ENCODE peak calls at places on chromosomes 6 and 20, in nine cellular contexts. W is astrocyte of the cerebellum, T is upper lobe of left lung, E is uterus, X is foreskin keratinocyte, H is AG04450, C is AG09319, U is heart right ventricle, O is GM13976. P is an unnamed sample.
A peak's percentile ranks its signal among the peaks of the same experiment; 100 is the strongest.

GRCh38 chr6:105359419-105360366 is 43.2 kb downstream of the PREP start:
- DNase-seq in W (peak; percentile 70), T (peak; percentile 45), E (no peak), O (peak; percentile 18), X (peak; percentile 84), U (no peak), C (peak; percentile 61), H (peak; percentile 81), P (no peak)

GRCh38 chr20:36407196-36407733 is 101.1 kb downstream of the DLGAP4 start:
- DNase-seq in U (no peak), W (no peak), O (no peak), C (no peak), H (no peak), X (peak; percentile 40), E (no peak), T (no peak), P (no peak)

GRCh38 chr6:137241481-137242011 is 22.4 kb upstream of the IFNGR1 start:
- DNase-seq in O (no peak), T (no peak), H (no peak), W (no peak), X (no peak), E (no peak), C (no peak), U (no peak), P (no peak)

GRCh38 chr6:18528084-18528743 is 141.1 kb downstream of the RNF144B start:
- DNase-seq in C (no peak), O (no peak), X (no peak), H (no peak), T (no peak), E (no peak), U (no peak), W (no peak), P (no peak)

GRCh38 chr6:105097288-105097687 is 82.5 kb downstream of the POPDC3 start:
- DNase-seq in X (no peak), U (no peak), O (no peak), T (peak; percentile 68), E (no peak), C (no peak), H (no peak), W (no peak), P (no peak)

GRCh38 chr6:158972241-158973233 is 27.5 kb downstream of the RSPH3 start:
- DNase-seq in U (no peak), X (no peak), O (peak; percentile 53), E (no peak), H (peak; percentile 11), C (peak; percentile 18), W (peak; percentile 39), T (no peak), P (peak; percentile 47)

GRCh38 chr6:82785206-82785605 is 280.4 kb downstream of the UBE3D start:
- DNase-seq in T (no peak), E (no peak), U (no peak), W (no peak), H (no peak), C (no peak), O (no peak), X (no peak), P (no peak)

GRCh38 chr20:9838378-9839295 is at the start of gene PAK5:
- DNase-seq in T (peak; percentile 68), X (no peak), U (peak; percentile 8), E (no peak), H (no peak), C (no peak), W (peak; percentile 32), O (no peak), P (no peak)

GRCh38 chr20:53827996-53828672 is 234.5 kb upstream of the ZNF217 start:
- DNase-seq in W (peak; percentile 95), E (peak; percentile 83), U (peak; percentile 40), T (no peak), H (peak; percentile 88), C (peak; percentile 76), X (peak; percentile 94), O (no peak), P (no peak)

GRCh38 chr6:132964101-132964867 is 149.9 kb downstream of the RPS12 start:
- DNase-seq in W (no peak), T (no peak), O (no peak), U (no peak), H (no peak), C (no peak), X (no peak), E (no peak), P (no peak)

GRCh38 chr6:53168516-53169257 is 20.0 kb upstream of the GCM1 start:
- DNase-seq in W (peak; percentile 51), E (no peak), C (no peak), H (no peak), U (no peak), O (no peak), X (peak; percentile 54), T (no peak), P (no peak)

GRCh38 chr6:158938811-158939254 is 61.2 kb downstream of the RSPH3 start:
- DNase-seq in H (no peak), U (no peak), T (no peak), O (no peak), C (no peak), W (no peak), X (peak; percentile 18), E (no peak), P (no peak)

GRCh38 chr20:45017859-45018258 is 51.5 kb downstream of the STK4 start:
- DNase-seq in H (no peak), C (no peak), O (no peak), T (no peak), X (no peak), E (no peak), W (no peak), U (no peak), P (no peak)

DNA sequence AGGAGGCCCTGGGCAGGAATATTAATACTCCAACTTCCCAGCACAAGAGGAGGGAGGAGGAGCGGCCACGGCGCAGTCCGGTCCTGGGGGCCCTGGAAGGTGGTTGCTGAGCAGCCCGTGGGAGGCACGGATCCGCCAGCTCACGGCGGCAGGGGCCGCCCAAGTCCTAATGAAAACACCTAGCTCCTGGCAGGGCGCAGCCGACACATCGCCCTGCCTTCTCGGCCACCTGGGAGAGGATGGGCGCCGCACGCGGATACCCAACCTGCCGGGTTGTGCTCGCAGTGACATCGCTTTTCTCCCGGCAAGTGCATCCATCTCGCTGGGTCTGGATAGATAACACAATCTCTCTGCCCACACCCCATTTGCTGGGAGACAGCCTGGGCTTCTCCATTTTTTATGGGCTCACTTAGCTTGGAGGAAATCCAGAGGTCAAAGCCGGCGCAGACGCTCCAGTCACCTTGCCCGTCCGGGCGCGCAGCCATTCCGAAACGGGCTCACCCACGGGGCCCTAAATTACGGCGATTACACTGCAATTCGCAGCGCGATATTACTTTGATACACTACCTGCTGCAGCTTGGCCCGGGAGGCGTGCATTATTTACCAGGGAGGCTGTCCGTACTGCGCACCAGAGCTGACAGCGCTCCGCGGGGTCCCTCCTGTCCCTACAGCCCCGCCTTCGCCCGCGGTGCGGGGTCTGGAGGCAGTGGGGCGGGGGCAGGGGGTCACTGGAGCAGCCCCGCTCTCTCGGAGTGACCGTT is 36.2 kb upstream of the CCDC167 start:
- DNase-seq in O (peak; percentile 74), E (no peak), T (no peak), U (no peak), W (no peak), H (no peak), X (no peak), C (no peak), P (peak; percentile 68)
- TF ChIP-seq CTCF in O (peak; percentile 25), E (no peak), T (no peak), U (no peak), W (no peak), H (no peak), X (peak; percentile 59), C (no peak), P (peak; percentile 50)

GRCh38 chr6:117829594-117830319 is 77.3 kb upstream of the SLC35F1 start:
- DNase-seq in O (peak; percentile 30), U (no peak), C (no peak), T (no peak), X (no peak), E (no peak), W (peak; percentile 41), H (no peak), P (peak; percentile 37)
- TF ChIP-seq CTCF in O (peak; percentile 18), U (peak; percentile 29), C (no peak), T (no peak), X (peak; percentile 23), E (no peak), W (peak; percentile 63), H (peak; percentile 59), P (peak; percentile 28)

GRCh38 chr6:31548423-31548873 is 1.0 kb downstream of the NFKBIL1 start:
- DNase-seq in U (no peak), W (no peak), E (no peak), O (no peak), X (no peak), C (no peak), T (no peak), H (no peak), P (no peak)

GRCh38 chr6:31545291-31545690 is 1.1 kb downstream of the ATP6V1G2 start:
- DNase-seq in O (no peak), X (no peak), T (no peak), W (no peak), U (no peak), H (no peak), C (no peak), E (no peak), P (no peak)

GRCh38 chr6:31547727-31548422 is 467 bp downstream of the NFKBIL1 start:
- DNase-seq in U (no peak), H (no peak), O (no peak), X (no peak), C (no peak), W (no peak), E (no peak), T (no peak), P (no peak)

GRCh38 chr6:31546339-31546961 is at the start of gene ATP6V1G2:
- DNase-seq in E (peak; percentile 89), U (peak; percentile 88), O (peak; percentile 74), H (peak; percentile 86), T (peak; percentile 96), C (peak; percentile 81), W (peak; percentile 84), X (peak; percentile 91), P (peak; percentile 68)

DNA sequence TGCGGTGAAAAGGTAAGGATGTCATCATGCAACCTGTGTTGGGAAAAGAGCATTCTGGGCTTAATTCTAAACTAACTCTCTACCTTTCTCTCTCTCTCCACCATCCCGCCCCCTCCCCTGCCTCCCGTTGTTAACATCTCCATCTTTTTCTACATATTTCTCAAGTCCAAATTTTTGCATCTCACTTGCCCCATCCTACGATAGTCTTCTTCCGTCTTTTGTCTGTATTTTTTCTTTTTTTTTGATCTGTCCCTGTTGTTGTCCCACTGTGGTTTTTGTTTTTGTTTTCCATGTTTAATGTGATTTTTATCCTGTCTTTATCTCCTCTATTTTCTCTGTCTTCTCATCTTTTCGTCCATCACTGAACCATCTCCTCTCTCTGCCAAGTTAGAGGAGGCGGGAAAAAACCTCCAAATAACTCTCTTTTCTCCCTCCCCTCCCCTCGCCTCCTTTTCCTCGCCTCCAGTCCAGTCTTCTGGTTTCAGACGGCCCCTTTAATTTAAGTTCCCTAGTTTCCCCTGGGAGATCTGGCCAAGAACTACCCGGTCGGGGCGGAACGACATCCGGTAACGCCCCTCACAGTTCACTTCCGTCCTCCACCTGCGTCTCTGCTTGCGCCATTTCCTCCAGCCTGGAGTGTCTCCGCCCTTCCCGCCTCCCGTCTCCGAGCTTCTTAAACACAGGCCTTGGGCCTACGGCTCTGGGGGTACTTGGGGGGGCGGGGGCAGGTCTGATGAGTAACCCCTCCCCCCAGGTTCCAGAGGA is at the start of gene NFKBIL1:
- DNase-seq in U (peak; percentile 98), W (peak; percentile 95), C (peak; percentile 95), T (peak; percentile 97), E (peak; percentile 97), O (peak; percentile 90), X (peak; percentile 85), H (peak; percentile 94), P (peak; percentile 89)
- TF ChIP-seq CTCF in U (no peak), W (no peak), C (no peak), T (no peak), E (peak; percentile 24), O (no peak), X (no peak), H (no peak), P (no peak)

GRCh38 chr6:1449896-1450295 is 60.5 kb downstream of the FOXF2 start:
- DNase-seq in E (no peak), C (no peak), X (no peak), T (no peak), U (no peak), O (no peak), H (no peak), W (no peak), P (no peak)
- TF ChIP-seq CTCF in E (no peak), C (no peak), X (no peak), T (no peak), U (no peak), O (no peak), H (no peak), W (no peak), P (no peak)

P was measured in GM10248.